ENCODE peak calls at places on chromosomes 4 and X, in ten cellular contexts. D, Z, V, H, T, Y, M, F, I and C are unnamed samples.

GRCh38 chrX:9285342-9285771 is 179.5 kb upstream of the TBL1X start:
- DNase-seq in D (no peak), Z (no peak), V (no peak), H (no peak), T (no peak), Y (no peak), M (no peak), F (no peak), I (no peak), C (no peak)

GRCh38 chrX:111914398-111915092 is 38.6 kb downstream of the TRPC5OS start:
- DNase-seq in D (no peak), Z (no peak), V (no peak), H (peak), T (no peak), Y (no peak), M (no peak), F (peak), I (no peak), C (no peak)

GRCh38 chr4:122700178-122700725 is 32.3 kb upstream of the BBS12 start:
- DNase-seq in D (peak), Z (no peak), V (peak), H (no peak), T (no peak), Y (no peak), M (peak), F (no peak), I (peak), C (no peak)

GRCh38 chrX:106903291-106903820 is at the start of gene RIPPLY1:
- DNase-seq in D (no peak), Z (no peak), V (no peak), H (no peak), T (no peak), Y (no peak), M (no peak), F (no peak), I (no peak), C (no peak)

GRCh38 chr4:106289737-106290136 is 26.3 kb downstream of the TBCK start:
- DNase-seq in D (no peak), Z (no peak), V (no peak), H (no peak), T (no peak), Y (no peak), M (no peak), F (no peak), I (no peak), C (no peak)

GRCh38 chr4:38125816-38126215 is 165.6 kb downstream of the PTTG2 start:
- DNase-seq in D (no peak), Z (no peak), V (no peak), H (no peak), T (no peak), Y (no peak), M (no peak), F (no peak), I (no peak), C (no peak)

GRCh38 chr4:152398060-152398459 is 137.8 kb downstream of the FBXW7 start:
- DNase-seq in D (no peak), Z (no peak), V (no peak), H (no peak), T (no peak), Y (no peak), M (no peak), F (no peak), I (peak), C (no peak)

GRCh38 chr4:13865871-13866669 is 238.5 kb upstream of the BOD1L1 start:
- DNase-seq in D (no peak), Z (no peak), V (no peak), H (no peak), T (no peak), Y (no peak), M (no peak), F (no peak), I (no peak), C (no peak)

GRCh38 chr4:38237139-38237538 is 276.9 kb downstream of the PTTG2 start:
- DNase-seq in D (no peak), Z (no peak), V (no peak), H (no peak), T (no peak), Y (no peak), M (no peak), F (peak), I (peak), C (no peak)

GRCh38 chr4:42640613-42641012 is 16.3 kb downstream of the ATP8A1 start:
- DNase-seq in D (no peak), Z (no peak), V (no peak), H (no peak), T (no peak), Y (no peak), M (no peak), F (no peak), I (no peak), C (no peak)

GRCh38 chrX:71537743-71538142 is 4.8 kb downstream of the OGT start:
- DNase-seq in D (no peak), Z (no peak), V (no peak), H (no peak), T (no peak), Y (no peak), M (no peak), F (no peak), I (no peak), C (no peak)

GRCh38 chr4:113790478-113790877 is 28.9 kb upstream of the CAMK2D start:
- DNase-seq in D (no peak), Z (no peak), V (no peak), H (no peak), T (no peak), Y (no peak), M (no peak), F (no peak), I (no peak), C (no peak)

GRCh38 chr4:182213024-182213423 is 30.2 kb upstream of the TENM3 start:
- DNase-seq in D (no peak), Z (no peak), V (no peak), H (no peak), T (no peak), Y (no peak), M (no peak), F (no peak), I (no peak), C (no peak)

GRCh38 chrX:31603411-31604120 is 531.7 kb upstream of the FTHL17 start:
- DNase-seq in D (no peak), Z (no peak), V (no peak), H (no peak), T (no peak), Y (no peak), M (no peak), F (no peak), I (no peak), C (no peak)

GRCh38 chr4:88938138-88938537 is 118.8 kb downstream of the FAM13A start:
- DNase-seq in D (no peak), Z (no peak), V (no peak), H (no peak), T (no peak), Y (no peak), M (no peak), F (no peak), I (no peak), C (no peak)

GRCh38 chr4:145189981-145190380 is 9.6 kb upstream of the OTUD4 start:
- DNase-seq in D (no peak), Z (no peak), V (no peak), H (no peak), T (no peak), Y (no peak), M (no peak), F (no peak), I (no peak), C (no peak)

GRCh38 chrX:136999021-136999420 is 34.8 kb downstream of the GPR101 start:
- DNase-seq in D (no peak), Z (no peak), V (no peak), H (no peak), T (no peak), Y (no peak), M (no peak), F (no peak), I (no peak), C (no peak)

GRCh38 chr4:38224850-38225249 is 264.7 kb downstream of the PTTG2 start:
- DNase-seq in D (no peak), Z (no peak), V (no peak), H (no peak), T (no peak), Y (no peak), M (no peak), F (no peak), I (no peak), C (no peak)

GRCh38 chr4:24850669-24851068 is 55.3 kb downstream of the SOD3 start:
- DNase-seq in D (no peak), Z (no peak), V (peak), H (no peak), T (no peak), Y (no peak), M (no peak), F (no peak), I (no peak), C (no peak)

DNA sequence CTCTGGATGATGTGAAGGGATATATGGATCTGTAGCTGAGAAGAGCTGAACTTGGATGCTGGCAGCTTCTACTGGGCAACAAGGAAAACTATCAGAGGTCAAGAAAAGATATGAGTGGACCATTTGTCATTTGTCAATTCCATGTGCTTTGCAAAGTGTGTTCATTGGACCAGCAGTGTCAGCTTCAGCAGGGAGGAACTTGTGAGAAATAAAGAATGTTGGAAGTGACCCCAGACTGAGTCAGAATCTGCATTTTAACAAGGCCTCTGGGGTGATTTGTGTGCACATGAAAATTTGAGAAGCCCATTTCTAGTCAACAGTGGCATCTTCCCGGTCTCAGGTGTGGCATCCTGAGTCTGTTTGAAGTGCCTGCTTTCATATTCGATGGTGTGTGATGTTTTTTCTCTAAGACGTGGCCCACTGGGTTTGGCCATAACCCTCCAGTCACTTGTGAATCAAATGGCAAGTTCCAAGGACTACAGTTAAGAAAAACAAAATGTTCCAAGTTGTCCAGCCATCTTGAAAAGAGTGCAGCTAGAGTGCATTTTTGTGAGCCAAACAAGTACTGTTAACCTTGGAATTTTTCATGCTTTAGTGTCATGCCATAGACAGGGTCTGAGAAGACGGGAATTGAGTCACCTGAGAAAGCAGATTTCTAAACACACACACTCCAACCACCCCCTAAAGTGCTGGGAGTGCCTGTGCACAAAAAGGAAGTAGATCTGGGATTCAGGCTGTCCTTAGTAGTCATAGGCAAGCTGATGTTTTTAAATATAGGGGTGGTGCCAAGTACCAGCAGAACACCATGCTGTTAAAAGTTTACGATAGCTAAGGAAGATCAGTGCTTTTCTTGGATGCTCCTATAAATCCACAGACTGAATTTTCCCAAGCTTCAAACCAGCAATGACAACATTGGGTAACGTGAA is 26.4 kb downstream of the GPM6B start:
- DNase-seq in D (peak), Z (no peak), V (no peak), H (no peak), T (no peak), Y (no peak), M (no peak), F (no peak), I (no peak), C (no peak)
- TF ChIP-seq POLR2AphosphoS5 in D (no peak), Z (no peak), V (no peak), H (no peak), T (no peak), Y (no peak), M (no peak), F (no peak), I (no peak), C (no peak)

DNA sequence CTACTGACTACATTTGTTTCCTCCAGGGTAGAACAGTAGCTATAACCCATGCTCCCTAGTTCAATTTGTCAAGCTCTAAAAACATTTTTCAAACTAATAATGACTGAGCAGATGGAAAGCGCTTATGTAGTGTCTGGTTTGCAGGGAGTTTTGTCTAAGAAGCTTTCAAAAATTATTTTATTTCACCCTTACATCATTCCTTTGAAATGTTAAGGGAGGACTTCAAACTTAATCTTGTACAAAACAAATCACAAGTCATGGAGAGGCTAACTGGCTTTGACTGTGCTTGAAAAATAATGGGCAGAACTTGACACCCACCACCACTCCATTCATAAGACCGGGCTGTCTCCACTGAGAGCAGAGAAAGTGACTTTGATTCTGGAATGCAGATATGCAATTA is 153.4 kb upstream of the QRFPR start:
- DNase-seq in D (no peak), Z (no peak), V (no peak), H (no peak), T (no peak), Y (no peak), M (no peak), F (no peak), I (no peak), C (no peak)
- TF ChIP-seq POLR2AphosphoS5 in D (no peak), Z (no peak), V (no peak), H (no peak), T (no peak), Y (no peak), M (no peak), F (no peak), I (no peak), C (no peak)

GRCh38 chrX:100647095-100647494 is 3.1 kb downstream of the SRPX2 start:
- DNase-seq in D (no peak), Z (no peak), V (no peak), H (no peak), T (no peak), Y (no peak), M (no peak), F (no peak), I (no peak), C (no peak)

GRCh38 chrX:100642296-100642695 is 1.7 kb upstream of the SRPX2 start:
- DNase-seq in D (no peak), Z (no peak), V (no peak), H (no peak), T (no peak), Y (no peak), M (no peak), F (no peak), I (no peak), C (no peak)

GRCh38 chrX:100643943-100644587 is at the start of gene SRPX2:
- DNase-seq in D (peak), Z (no peak), V (peak), H (peak), T (no peak), Y (no peak), M (peak), F (peak), I (no peak), C (no peak)

GRCh38 chrX:100645106-100645505 is 1.1 kb downstream of the SRPX2 start:
- DNase-seq in D (no peak), Z (no peak), V (no peak), H (no peak), T (no peak), Y (no peak), M (no peak), F (no peak), I (no peak), C (no peak)

DNA sequence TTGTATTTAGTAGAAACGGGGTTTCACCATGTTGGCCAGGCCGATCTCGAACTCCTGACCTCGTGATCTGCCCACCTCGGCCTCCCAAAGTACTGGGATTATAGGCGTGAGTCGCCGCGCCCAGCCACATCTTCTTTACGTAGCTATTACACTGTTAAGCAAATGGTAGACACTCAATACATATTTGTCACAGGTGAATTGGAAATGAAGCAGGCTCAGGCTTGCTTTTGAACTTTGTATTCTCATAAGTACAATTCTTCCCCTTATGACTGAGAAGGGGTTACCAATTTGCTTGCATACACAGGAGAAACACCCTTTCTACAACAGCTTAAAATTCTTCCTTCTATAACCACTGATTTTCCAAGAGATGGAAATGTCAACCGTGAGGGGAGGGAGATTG is 787 bp upstream of the SRPX2 start:
- DNase-seq in D (no peak), Z (no peak), V (no peak), H (no peak), T (no peak), Y (no peak), M (no peak), F (no peak), I (no peak), C (no peak)
- TF ChIP-seq POLR2AphosphoS5 in D (no peak), Z (no peak), V (no peak), H (no peak), T (no peak), Y (no peak), M (no peak), F (no peak), I (no peak), C (no peak)

DNA sequence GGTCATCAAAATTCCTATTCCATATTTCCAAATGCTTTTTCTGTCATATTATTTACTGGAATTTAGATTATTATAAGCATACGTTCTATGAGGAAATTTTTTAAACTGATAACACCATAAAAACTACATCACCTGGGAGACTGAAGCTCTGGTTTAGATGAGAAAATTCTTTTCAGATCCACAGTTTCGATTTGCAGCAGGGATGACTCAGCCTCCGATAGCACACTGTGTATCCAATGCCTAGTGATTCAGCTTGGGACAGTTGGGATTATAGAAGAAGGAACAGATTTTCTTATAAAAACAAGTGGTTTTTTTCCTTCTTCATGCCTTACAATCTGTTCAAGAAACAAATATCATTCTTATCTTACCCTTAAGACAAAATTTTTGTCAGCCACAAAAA is 129.0 kb downstream of the FBXO8 start:
- DNase-seq in D (no peak), Z (no peak), V (no peak), H (no peak), T (no peak), Y (no peak), M (no peak), F (no peak), I (no peak), C (no peak)
- TF ChIP-seq POLR2AphosphoS5 in D (no peak), Z (no peak), V (peak), H (no peak), T (no peak), Y (no peak), M (no peak), F (no peak), I (no peak), C (no peak)

GRCh38 chr4:155590751-155591150 is 75.9 kb upstream of the GUCY1A1 start:
- DNase-seq in D (no peak), Z (no peak), V (no peak), H (no peak), T (no peak), Y (no peak), M (no peak), F (no peak), I (no peak), C (no peak)
- TF ChIP-seq POLR2AphosphoS5 in D (no peak), Z (no peak), V (no peak), H (no peak), T (no peak), Y (no peak), M (no peak), F (no peak), I (no peak), C (no peak)

GRCh38 chr4:2241410-2242353 is at the start of the genes HAUS3 and POLN:
- DNase-seq in D (peak), Z (peak), V (peak), H (peak), T (peak), Y (peak), M (peak), F (peak), I (peak), C (peak)
- TF ChIP-seq POLR2AphosphoS5 in D (peak), Z (peak), V (peak), H (peak), T (peak), Y (no peak), M (peak), F (peak), I (peak), C (no peak)

DNA sequence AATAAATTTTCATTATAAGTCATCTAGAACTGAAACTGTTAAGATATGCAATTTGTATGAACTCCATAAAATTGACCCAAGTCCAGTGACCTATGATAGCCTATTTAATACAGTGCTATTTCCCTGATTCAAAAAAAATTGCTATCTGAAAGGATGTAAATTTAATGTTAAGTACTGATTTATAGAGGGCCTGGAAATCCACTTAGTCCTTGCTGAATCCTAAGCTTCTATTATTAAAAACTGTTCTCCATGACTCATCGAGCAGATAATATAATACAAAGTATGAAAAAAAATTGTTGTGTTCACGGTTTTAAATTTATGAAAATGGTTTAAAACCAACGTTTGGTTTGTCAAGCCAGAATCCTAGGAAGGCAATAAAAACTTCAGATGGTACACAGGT is 704.8 kb upstream of the AADAT start:
- DNase-seq in D (no peak), Z (no peak), V (no peak), H (no peak), T (no peak), Y (no peak), M (no peak), F (no peak), I (no peak), C (no peak)
- TF ChIP-seq POLR2AphosphoS5 in D (no peak), Z (no peak), V (no peak), H (no peak), T (no peak), Y (no peak), M (no peak), F (no peak), I (no peak), C (no peak)

DNA sequence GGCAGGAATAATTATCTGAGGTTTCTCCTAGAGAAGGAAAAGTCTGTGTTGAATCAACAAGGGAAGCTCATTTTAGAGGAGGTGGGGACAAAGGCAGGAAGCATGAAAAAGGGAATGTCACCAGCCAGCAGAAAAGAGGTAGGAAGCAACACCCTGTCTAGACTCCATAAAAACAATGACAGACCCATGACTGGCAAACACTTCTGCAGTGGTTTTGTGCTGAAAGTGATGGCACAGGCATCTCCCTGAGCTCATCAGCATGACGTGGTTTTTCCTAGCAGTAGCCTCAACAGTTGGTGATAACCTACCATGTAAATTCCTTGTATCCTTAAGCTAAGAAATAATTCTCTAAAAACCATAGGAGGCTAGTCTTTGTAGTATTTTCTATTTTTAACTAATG is 110.7 kb upstream of the GALNT7 start:
- DNase-seq in D (no peak), Z (no peak), V (no peak), H (no peak), T (no peak), Y (no peak), M (no peak), F (no peak), I (no peak), C (no peak)
- TF ChIP-seq POLR2AphosphoS5 in D (no peak), Z (no peak), V (no peak), H (no peak), T (no peak), Y (no peak), M (no peak), F (no peak), I (no peak), C (no peak)

DNA sequence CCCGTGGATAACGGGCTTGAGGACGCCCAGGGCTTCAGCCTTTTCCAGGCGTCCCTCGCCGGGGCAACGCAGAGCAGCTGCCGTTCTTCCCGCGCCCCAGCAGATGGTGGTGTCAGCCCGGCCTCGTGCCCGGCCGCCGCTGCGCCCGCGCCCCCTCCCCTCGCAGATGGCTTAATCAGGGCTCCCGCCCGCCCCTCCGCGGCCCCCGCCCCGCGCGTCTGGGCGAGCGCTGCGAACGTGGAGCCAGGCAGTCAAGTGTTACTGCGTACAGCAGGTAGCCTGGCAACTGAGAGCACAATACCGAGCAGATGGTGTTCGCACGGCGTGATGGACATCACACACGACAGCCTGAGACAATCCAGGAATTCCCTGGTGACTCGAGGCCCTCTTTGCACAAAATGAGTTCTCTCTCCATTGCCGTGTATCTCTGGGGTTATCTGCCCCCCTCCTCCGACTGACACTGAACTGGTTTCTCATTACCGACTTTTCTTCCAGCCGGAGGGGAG is 69.3 kb downstream of the MGST2 start:
- DNase-seq in D (peak), Z (peak), V (peak), H (peak), T (peak), Y (peak), M (no peak), F (no peak), I (no peak), C (peak)
- TF ChIP-seq POLR2AphosphoS5 in D (peak), Z (no peak), V (peak), H (no peak), T (peak), Y (peak), M (no peak), F (no peak), I (no peak), C (no peak)